ENCODE peak calls at places on chromosomes 4 and X, in seven cellular contexts. One of them, this sample, is unnamed.

GRCh38 chr4:26028793-26029511 is 114.9 kb downstream of the SMIM20 start:
- DNase-seq in mesenchymal stem cell: peak; percentile 53
- DNase-seq in NCI-H1092: peak; percentile 24
- DNase-seq in T-helper 2 cell: peak; percentile 31
- DNase-seq in non-pigmented ciliary epithelial cell: no peak
- DNase-seq in HCEC 1CT: peak; percentile 42
- DNase-seq in ovary: peak; percentile 72
- DNase-seq in this sample: peak; percentile 21

GRCh38 chrX:43865791-43866190 is 16.5 kb downstream of the MAOB start:
- DNase-seq in ovary: no peak
- DNase-seq in T-helper 2 cell: no peak
- DNase-seq in NCI-H1092: no peak
- DNase-seq in non-pigmented ciliary epithelial cell: no peak
- DNase-seq in mesenchymal stem cell: no peak
- DNase-seq in HCEC 1CT: no peak
- DNase-seq in this sample: no peak

GRCh38 chr4:183876268-183876934 is 28.7 kb upstream of the STOX2 start:
- DNase-seq in T-helper 2 cell: no peak
- DNase-seq in NCI-H1092: peak; percentile 93
- DNase-seq in mesenchymal stem cell: peak; percentile 3
- DNase-seq in HCEC 1CT: peak; percentile 6
- DNase-seq in non-pigmented ciliary epithelial cell: peak; percentile 36
- DNase-seq in ovary: peak; percentile 98
- DNase-seq in this sample: no peak

GRCh38 chrX:130174051-130174704 is 2.4 kb downstream of the RAB33A start:
- DNase-seq in non-pigmented ciliary epithelial cell: no peak
- DNase-seq in mesenchymal stem cell: peak; percentile 88
- DNase-seq in T-helper 2 cell: no peak
- DNase-seq in ovary: peak; percentile 29
- DNase-seq in NCI-H1092: no peak
- DNase-seq in HCEC 1CT: peak; percentile 55
- DNase-seq in this sample: no peak

GRCh38 chr4:120088507-120088906 is 21.9 kb upstream of the MAD2L1 start:
- DNase-seq in NCI-H1092: no peak
- DNase-seq in HCEC 1CT: no peak
- DNase-seq in ovary: no peak
- DNase-seq in non-pigmented ciliary epithelial cell: no peak
- DNase-seq in mesenchymal stem cell: no peak
- DNase-seq in T-helper 2 cell: no peak
- DNase-seq in this sample: no peak

GRCh38 chr4:4948370-4948769 is 70.9 kb downstream of the CYTL1 start:
- DNase-seq in NCI-H1092: no peak
- DNase-seq in ovary: no peak
- DNase-seq in HCEC 1CT: no peak
- DNase-seq in T-helper 2 cell: no peak
- DNase-seq in mesenchymal stem cell: no peak
- DNase-seq in non-pigmented ciliary epithelial cell: no peak
- DNase-seq in this sample: no peak

GRCh38 chrX:149720021-149720689 is 8.3 kb downstream of the MAGEA11 start:
- DNase-seq in T-helper 2 cell: no peak
- DNase-seq in NCI-H1092: no peak
- DNase-seq in non-pigmented ciliary epithelial cell: no peak
- DNase-seq in mesenchymal stem cell: no peak
- DNase-seq in ovary: no peak
- DNase-seq in HCEC 1CT: no peak
- DNase-seq in this sample: no peak

GRCh38 chr4:52201705-52202104 is 150.6 kb downstream of the SPATA18 start:
- DNase-seq in T-helper 2 cell: no peak
- DNase-seq in mesenchymal stem cell: no peak
- DNase-seq in HCEC 1CT: no peak
- DNase-seq in NCI-H1092: no peak
- DNase-seq in non-pigmented ciliary epithelial cell: no peak
- DNase-seq in ovary: no peak
- DNase-seq in this sample: no peak

GRCh38 chrX:104165894-104166734 is at the start of gene FAM199X:
- DNase-seq in ovary: peak; percentile 85
- DNase-seq in NCI-H1092: peak; percentile 72
- DNase-seq in mesenchymal stem cell: peak; percentile 86
- DNase-seq in HCEC 1CT: peak; percentile 82
- DNase-seq in T-helper 2 cell: peak; percentile 66
- DNase-seq in non-pigmented ciliary epithelial cell: peak; percentile 32
- DNase-seq in this sample: peak; percentile 76

GRCh38 chrX:22122510-22122909 is 90.4 kb downstream of the PHEX start:
- DNase-seq in ovary: no peak
- DNase-seq in T-helper 2 cell: no peak
- DNase-seq in non-pigmented ciliary epithelial cell: no peak
- DNase-seq in mesenchymal stem cell: peak; percentile 33
- DNase-seq in NCI-H1092: no peak
- DNase-seq in HCEC 1CT: peak; percentile 47
- DNase-seq in this sample: no peak

GRCh38 chrX:109936598-109936997 is 66.3 kb upstream of the TMEM164 start:
- DNase-seq in mesenchymal stem cell: no peak
- DNase-seq in NCI-H1092: no peak
- DNase-seq in T-helper 2 cell: no peak
- DNase-seq in HCEC 1CT: peak; percentile 46
- DNase-seq in non-pigmented ciliary epithelial cell: no peak
- DNase-seq in ovary: no peak
- DNase-seq in this sample: no peak

GRCh38 chr4:5036239-5036638 is 15.0 kb upstream of the STK32B start:
- DNase-seq in HCEC 1CT: no peak
- DNase-seq in non-pigmented ciliary epithelial cell: peak; percentile 28
- DNase-seq in mesenchymal stem cell: peak; percentile 38
- DNase-seq in NCI-H1092: no peak
- DNase-seq in ovary: no peak
- DNase-seq in T-helper 2 cell: no peak
- DNase-seq in this sample: no peak

This sample was measured in effector CD4-positive, alpha-beta T cell.